ENCODE peak calls at places on chromosome 1, in ten cellular contexts. One of them, this sample, is unnamed.

GRCh38 chr1:160108888-160109662 is 6.5 kb upstream of the ATP1A2 start:
- DNase-seq in GM13977: peak
- DNase-seq in choroid plexus epithelial cell: peak
- DNase-seq in AG10803: peak
- DNase-seq in natural killer cell: no peak
- DNase-seq in CD14-positive monocyte: peak
- DNase-seq in right lobe of liver: no peak
- DNase-seq in PC-9: peak
- DNase-seq in fibroblast of pulmonary artery: peak
- DNase-seq in retinal pigment epithelial cell: no peak
- DNase-seq in this sample: no peak

GRCh38 chr1:216778763-216779162 is 55.5 kb upstream of the ESRRG start:
- DNase-seq in AG10803: no peak
- DNase-seq in GM13977: no peak
- DNase-seq in right lobe of liver: no peak
- DNase-seq in CD14-positive monocyte: no peak
- DNase-seq in choroid plexus epithelial cell: no peak
- DNase-seq in retinal pigment epithelial cell: no peak
- DNase-seq in fibroblast of pulmonary artery: no peak
- DNase-seq in PC-9: no peak
- DNase-seq in natural killer cell: no peak
- DNase-seq in this sample: no peak

GRCh38 chr1:80099713-80100112 is 1093.2 kb upstream of the ADGRL4 start:
- DNase-seq in PC-9: no peak
- DNase-seq in retinal pigment epithelial cell: no peak
- DNase-seq in AG10803: no peak
- DNase-seq in CD14-positive monocyte: no peak
- DNase-seq in fibroblast of pulmonary artery: no peak
- DNase-seq in natural killer cell: no peak
- DNase-seq in choroid plexus epithelial cell: no peak
- DNase-seq in right lobe of liver: no peak
- DNase-seq in GM13977: no peak
- DNase-seq in this sample: no peak

GRCh38 chr1:229229137-229229720 is 41.7 kb upstream of the RAB4A start:
- DNase-seq in natural killer cell: no peak
- DNase-seq in PC-9: peak
- DNase-seq in fibroblast of pulmonary artery: peak
- DNase-seq in choroid plexus epithelial cell: peak
- DNase-seq in right lobe of liver: no peak
- DNase-seq in retinal pigment epithelial cell: no peak
- DNase-seq in GM13977: no peak
- DNase-seq in AG10803: peak
- DNase-seq in CD14-positive monocyte: no peak
- DNase-seq in this sample: no peak

GRCh38 chr1:152623203-152623844 is 421 bp upstream of the LCE3A start:
- DNase-seq in fibroblast of pulmonary artery: no peak
- DNase-seq in PC-9: no peak
- DNase-seq in right lobe of liver: no peak
- DNase-seq in natural killer cell: no peak
- DNase-seq in AG10803: no peak
- DNase-seq in GM13977: peak
- DNase-seq in CD14-positive monocyte: no peak
- DNase-seq in retinal pigment epithelial cell: no peak
- DNase-seq in choroid plexus epithelial cell: no peak
- DNase-seq in this sample: no peak

GRCh38 chr1:210360852-210361477 is 32.3 kb downstream of the HHAT start:
- DNase-seq in PC-9: no peak
- DNase-seq in retinal pigment epithelial cell: no peak
- DNase-seq in choroid plexus epithelial cell: peak
- DNase-seq in GM13977: peak
- DNase-seq in AG10803: peak
- DNase-seq in natural killer cell: no peak
- DNase-seq in CD14-positive monocyte: no peak
- DNase-seq in fibroblast of pulmonary artery: peak
- DNase-seq in right lobe of liver: no peak
- DNase-seq in this sample: no peak

GRCh38 chr1:39084191-39084590 is 58.0 kb downstream of the NDUFS5 start:
- DNase-seq in right lobe of liver: no peak
- DNase-seq in choroid plexus epithelial cell: no peak
- DNase-seq in PC-9: no peak
- DNase-seq in AG10803: no peak
- DNase-seq in fibroblast of pulmonary artery: no peak
- DNase-seq in natural killer cell: no peak
- DNase-seq in retinal pigment epithelial cell: no peak
- DNase-seq in GM13977: no peak
- DNase-seq in CD14-positive monocyte: no peak
- DNase-seq in this sample: no peak

GRCh38 chr1:186629341-186629740 is 50.9 kb downstream of the PTGS2 start:
- DNase-seq in PC-9: no peak
- DNase-seq in choroid plexus epithelial cell: no peak
- DNase-seq in right lobe of liver: no peak
- DNase-seq in CD14-positive monocyte: no peak
- DNase-seq in GM13977: no peak
- DNase-seq in fibroblast of pulmonary artery: no peak
- DNase-seq in retinal pigment epithelial cell: no peak
- DNase-seq in natural killer cell: no peak
- DNase-seq in AG10803: peak
- DNase-seq in this sample: no peak

GRCh38 chr1:48936436-48936835 is 159.7 kb upstream of the BEND5 start:
- DNase-seq in retinal pigment epithelial cell: no peak
- DNase-seq in PC-9: no peak
- DNase-seq in GM13977: no peak
- DNase-seq in CD14-positive monocyte: no peak
- DNase-seq in AG10803: peak
- DNase-seq in right lobe of liver: no peak
- DNase-seq in fibroblast of pulmonary artery: peak
- DNase-seq in natural killer cell: no peak
- DNase-seq in choroid plexus epithelial cell: no peak
- DNase-seq in this sample: no peak

GRCh38 chr1:39575191-39576015 is 1.2 kb downstream of the PABPC4 start:
- DNase-seq in GM13977: peak
- DNase-seq in PC-9: no peak
- DNase-seq in natural killer cell: peak
- DNase-seq in AG10803: peak
- DNase-seq in fibroblast of pulmonary artery: peak
- DNase-seq in choroid plexus epithelial cell: peak
- DNase-seq in CD14-positive monocyte: peak
- DNase-seq in retinal pigment epithelial cell: no peak
- DNase-seq in right lobe of liver: peak
- DNase-seq in this sample: peak

GRCh38 chr1:65167544-65167943 is 19.5 kb downstream of the AK4 start:
- DNase-seq in AG10803: no peak
- DNase-seq in PC-9: no peak
- DNase-seq in CD14-positive monocyte: no peak
- DNase-seq in natural killer cell: no peak
- DNase-seq in retinal pigment epithelial cell: no peak
- DNase-seq in choroid plexus epithelial cell: no peak
- DNase-seq in GM13977: no peak
- DNase-seq in right lobe of liver: no peak
- DNase-seq in fibroblast of pulmonary artery: no peak
- DNase-seq in this sample: no peak

GRCh38 chr1:23904748-23905357 is 8.3 kb downstream of the CNR2 start:
- DNase-seq in natural killer cell: no peak
- DNase-seq in retinal pigment epithelial cell: no peak
- DNase-seq in fibroblast of pulmonary artery: no peak
- DNase-seq in PC-9: peak
- DNase-seq in CD14-positive monocyte: no peak
- DNase-seq in GM13977: peak
- DNase-seq in AG10803: no peak
- DNase-seq in choroid plexus epithelial cell: no peak
- DNase-seq in right lobe of liver: no peak
- DNase-seq in this sample: no peak

GRCh38 chr1:170321113-170321512 is 175.4 kb downstream of the NTMT2 start:
- DNase-seq in PC-9: no peak
- DNase-seq in natural killer cell: no peak
- DNase-seq in retinal pigment epithelial cell: no peak
- DNase-seq in choroid plexus epithelial cell: peak
- DNase-seq in AG10803: peak
- DNase-seq in fibroblast of pulmonary artery: peak
- DNase-seq in right lobe of liver: no peak
- DNase-seq in GM13977: no peak
- DNase-seq in CD14-positive monocyte: no peak
- DNase-seq in this sample: no peak

GRCh38 chr1:147664206-147664605 is 6.1 kb downstream of the ACP6 start:
- DNase-seq in right lobe of liver: no peak
- DNase-seq in AG10803: no peak
- DNase-seq in CD14-positive monocyte: no peak
- DNase-seq in GM13977: no peak
- DNase-seq in retinal pigment epithelial cell: no peak
- DNase-seq in choroid plexus epithelial cell: peak
- DNase-seq in PC-9: no peak
- DNase-seq in natural killer cell: no peak
- DNase-seq in fibroblast of pulmonary artery: no peak
- DNase-seq in this sample: no peak

GRCh38 chr1:12112711-12113161 is 49.6 kb downstream of the TNFRSF8 start:
- DNase-seq in retinal pigment epithelial cell: peak
- DNase-seq in right lobe of liver: no peak
- DNase-seq in CD14-positive monocyte: no peak
- DNase-seq in GM13977: no peak
- DNase-seq in fibroblast of pulmonary artery: peak
- DNase-seq in choroid plexus epithelial cell: peak
- DNase-seq in PC-9: no peak
- DNase-seq in AG10803: peak
- DNase-seq in natural killer cell: no peak
- DNase-seq in this sample: no peak

GRCh38 chr1:228143480-228144212 is 3.6 kb downstream of the GUK1 start:
- DNase-seq in choroid plexus epithelial cell: no peak
- DNase-seq in AG10803: no peak
- DNase-seq in GM13977: peak
- DNase-seq in CD14-positive monocyte: no peak
- DNase-seq in PC-9: no peak
- DNase-seq in natural killer cell: no peak
- DNase-seq in fibroblast of pulmonary artery: no peak
- DNase-seq in retinal pigment epithelial cell: no peak
- DNase-seq in right lobe of liver: no peak
- DNase-seq in this sample: no peak

GRCh38 chr1:38114231-38114630 is 67.6 kb upstream of the POU3F1 start:
- DNase-seq in PC-9: no peak
- DNase-seq in natural killer cell: no peak
- DNase-seq in CD14-positive monocyte: no peak
- DNase-seq in retinal pigment epithelial cell: no peak
- DNase-seq in AG10803: peak
- DNase-seq in fibroblast of pulmonary artery: no peak
- DNase-seq in choroid plexus epithelial cell: no peak
- DNase-seq in GM13977: no peak
- DNase-seq in right lobe of liver: peak
- DNase-seq in this sample: no peak

GRCh38 chr1:226671268-226671667 is 67.8 kb downstream of the ITPKB start:
- DNase-seq in choroid plexus epithelial cell: no peak
- DNase-seq in AG10803: no peak
- DNase-seq in PC-9: no peak
- DNase-seq in fibroblast of pulmonary artery: no peak
- DNase-seq in CD14-positive monocyte: no peak
- DNase-seq in retinal pigment epithelial cell: no peak
- DNase-seq in right lobe of liver: no peak
- DNase-seq in GM13977: no peak
- DNase-seq in natural killer cell: no peak
- DNase-seq in this sample: no peak
- TF ChIP-seq CTCF in choroid plexus epithelial cell: no peak
- TF ChIP-seq CTCF in AG10803: no peak
- TF ChIP-seq CTCF in PC-9: no peak
- TF ChIP-seq CTCF in fibroblast of pulmonary artery: no peak
- TF ChIP-seq CTCF in CD14-positive monocyte: no peak
- TF ChIP-seq CTCF in retinal pigment epithelial cell: no peak
- TF ChIP-seq CTCF in right lobe of liver: no peak
- TF ChIP-seq CTCF in GM13977: no peak
- TF ChIP-seq CTCF in natural killer cell: no peak
- TF ChIP-seq CTCF in this sample: no peak

GRCh38 chr1:83497563-83497962 is 501.4 kb downstream of the TTLL7 start:
- DNase-seq in CD14-positive monocyte: no peak
- DNase-seq in GM13977: no peak
- DNase-seq in fibroblast of pulmonary artery: peak
- DNase-seq in PC-9: no peak
- DNase-seq in retinal pigment epithelial cell: no peak
- DNase-seq in choroid plexus epithelial cell: peak
- DNase-seq in AG10803: no peak
- DNase-seq in natural killer cell: no peak
- DNase-seq in right lobe of liver: no peak
- DNase-seq in this sample: no peak
- TF ChIP-seq CTCF in CD14-positive monocyte: no peak
- TF ChIP-seq CTCF in GM13977: peak
- TF ChIP-seq CTCF in fibroblast of pulmonary artery: peak
- TF ChIP-seq CTCF in PC-9: peak
- TF ChIP-seq CTCF in retinal pigment epithelial cell: peak
- TF ChIP-seq CTCF in choroid plexus epithelial cell: peak
- TF ChIP-seq CTCF in AG10803: peak
- TF ChIP-seq CTCF in natural killer cell: no peak
- TF ChIP-seq CTCF in right lobe of liver: peak
- TF ChIP-seq CTCF in this sample: no peak

GRCh38 chr1:117894078-117894477 is 35.3 kb downstream of the GDAP2 start:
- DNase-seq in GM13977: no peak
- DNase-seq in fibroblast of pulmonary artery: no peak
- DNase-seq in choroid plexus epithelial cell: no peak
- DNase-seq in right lobe of liver: no peak
- DNase-seq in CD14-positive monocyte: no peak
- DNase-seq in retinal pigment epithelial cell: no peak
- DNase-seq in PC-9: no peak
- DNase-seq in natural killer cell: no peak
- DNase-seq in AG10803: no peak
- DNase-seq in this sample: no peak

GRCh38 chr1:117897551-117897950 is 31.9 kb downstream of the GDAP2 start:
- DNase-seq in choroid plexus epithelial cell: peak
- DNase-seq in GM13977: no peak
- DNase-seq in AG10803: peak
- DNase-seq in retinal pigment epithelial cell: no peak
- DNase-seq in CD14-positive monocyte: no peak
- DNase-seq in natural killer cell: no peak
- DNase-seq in fibroblast of pulmonary artery: peak
- DNase-seq in PC-9: no peak
- DNase-seq in right lobe of liver: no peak
- DNase-seq in this sample: no peak

GRCh38 chr1:117892512-117892911 is 36.9 kb downstream of the GDAP2 start:
- DNase-seq in GM13977: no peak
- DNase-seq in PC-9: no peak
- DNase-seq in retinal pigment epithelial cell: no peak
- DNase-seq in CD14-positive monocyte: no peak
- DNase-seq in choroid plexus epithelial cell: no peak
- DNase-seq in right lobe of liver: no peak
- DNase-seq in fibroblast of pulmonary artery: no peak
- DNase-seq in AG10803: no peak
- DNase-seq in natural killer cell: no peak
- DNase-seq in this sample: no peak

GRCh38 chr1:117899801-117900200 is 29.6 kb downstream of the GDAP2 start:
- DNase-seq in GM13977: no peak
- DNase-seq in CD14-positive monocyte: no peak
- DNase-seq in natural killer cell: no peak
- DNase-seq in PC-9: no peak
- DNase-seq in right lobe of liver: no peak
- DNase-seq in retinal pigment epithelial cell: no peak
- DNase-seq in fibroblast of pulmonary artery: no peak
- DNase-seq in choroid plexus epithelial cell: no peak
- DNase-seq in AG10803: no peak
- DNase-seq in this sample: no peak

GRCh38 chr1:117895482-117896114 is 33.8 kb downstream of the GDAP2 start:
- DNase-seq in GM13977: peak
- DNase-seq in natural killer cell: peak
- DNase-seq in AG10803: peak
- DNase-seq in PC-9: peak
- DNase-seq in right lobe of liver: peak
- DNase-seq in retinal pigment epithelial cell: peak
- DNase-seq in choroid plexus epithelial cell: peak
- DNase-seq in fibroblast of pulmonary artery: peak
- DNase-seq in CD14-positive monocyte: no peak
- DNase-seq in this sample: peak
- TF ChIP-seq CTCF in GM13977: peak
- TF ChIP-seq CTCF in natural killer cell: peak
- TF ChIP-seq CTCF in AG10803: peak
- TF ChIP-seq CTCF in PC-9: peak
- TF ChIP-seq CTCF in right lobe of liver: peak
- TF ChIP-seq CTCF in retinal pigment epithelial cell: peak
- TF ChIP-seq CTCF in choroid plexus epithelial cell: peak
- TF ChIP-seq CTCF in fibroblast of pulmonary artery: peak
- TF ChIP-seq CTCF in CD14-positive monocyte: peak
- TF ChIP-seq CTCF in this sample: no peak

GRCh38 chr1:214816603-214817002 is 213.6 kb downstream of the CENPF start:
- DNase-seq in CD14-positive monocyte: no peak
- DNase-seq in retinal pigment epithelial cell: no peak
- DNase-seq in AG10803: no peak
- DNase-seq in right lobe of liver: no peak
- DNase-seq in fibroblast of pulmonary artery: no peak
- DNase-seq in choroid plexus epithelial cell: peak
- DNase-seq in PC-9: no peak
- DNase-seq in natural killer cell: no peak
- DNase-seq in GM13977: no peak
- DNase-seq in this sample: no peak
- TF ChIP-seq CTCF in CD14-positive monocyte: no peak
- TF ChIP-seq CTCF in retinal pigment epithelial cell: peak
- TF ChIP-seq CTCF in AG10803: peak
- TF ChIP-seq CTCF in right lobe of liver: no peak
- TF ChIP-seq CTCF in fibroblast of pulmonary artery: peak
- TF ChIP-seq CTCF in choroid plexus epithelial cell: peak
- TF ChIP-seq CTCF in PC-9: peak
- TF ChIP-seq CTCF in natural killer cell: no peak
- TF ChIP-seq CTCF in GM13977: no peak
- TF ChIP-seq CTCF in this sample: no peak